ENCODE peak calls at places on chromosomes 3 and 15, in eight cellular contexts. K is CD8-positive, alpha-beta memory T cell; T is cardiac muscle cell; S is MM.1S; B is tibial artery; G is GM12865; I is pancreas; R is RWPE2. P is an unnamed sample.

GRCh38 chr3:155853214-155854146 is 747 bp downstream of the SLC33A1 start:
- DNase-seq in K (peak; percentile 20), T (peak; percentile 63), S (peak; percentile 44), B (peak; percentile 37), G (peak; percentile 61), I (peak; percentile 32), R (no peak), P (no peak)

GRCh38 chr15:62769604-62770003 is 272.9 kb upstream of the TPM1 start:
- DNase-seq in K (no peak), T (no peak), S (no peak), B (no peak), G (no peak), I (no peak), R (no peak), P (no peak)

GRCh38 chr15:71649894-71650293 is 160.5 kb upstream of the NR2E3 start:
- DNase-seq in K (no peak), T (no peak), S (no peak), B (no peak), G (peak; percentile 27), I (no peak), R (no peak), P (no peak)

GRCh38 chr15:44719293-44719999 is 8.1 kb downstream of the B2M start:
- DNase-seq in K (peak; percentile 39), T (no peak), S (peak; percentile 67), B (no peak), G (peak; percentile 95), I (no peak), R (no peak), P (peak; percentile 75)

GRCh38 chr3:173913985-173914421 is 516.5 kb downstream of the NLGN1 start:
- DNase-seq in K (no peak), T (no peak), S (no peak), B (no peak), G (no peak), I (no peak), R (no peak), P (peak; percentile 29)

GRCh38 chr3:105674437-105675065 is 194.3 kb downstream of the CBLB start:
- DNase-seq in K (no peak), T (peak; percentile 51), S (no peak), B (no peak), G (no peak), I (no peak), R (no peak), P (no peak)

GRCh38 chr15:95501865-95502264 is 828.6 kb upstream of the NR2F2 start:
- DNase-seq in K (no peak), T (no peak), S (no peak), B (no peak), G (no peak), I (no peak), R (no peak), P (no peak)

GRCh38 chr15:36323607-36324006 is 255.8 kb upstream of the CDIN1 start:
- DNase-seq in K (no peak), T (no peak), S (no peak), B (no peak), G (no peak), I (no peak), R (no peak), P (no peak)

GRCh38 chr3:149134560-149134959 is 5.1 kb downstream of the HPS3 start:
- DNase-seq in K (no peak), T (no peak), S (no peak), B (no peak), G (no peak), I (no peak), R (no peak), P (no peak)

GRCh38 chr15:29382862-29383261 is 113.2 kb upstream of the NSMCE3 start:
- DNase-seq in K (no peak), T (no peak), S (no peak), B (no peak), G (no peak), I (no peak), R (no peak), P (no peak)

GRCh38 chr15:27244047-27244446 is 273.1 kb downstream of the GABRG3 start:
- DNase-seq in K (no peak), T (no peak), S (peak; percentile 42), B (no peak), G (no peak), I (no peak), R (no peak), P (peak; percentile 32)

GRCh38 chr15:28913171-28913765 is 27.5 kb downstream of the APBA2 start:
- DNase-seq in K (no peak), T (no peak), S (no peak), B (no peak), G (no peak), I (no peak), R (peak; percentile 48), P (no peak)

GRCh38 chr15:29805043-29805707 is 17.1 kb downstream of the TJP1 start:
- DNase-seq in K (no peak), T (no peak), S (no peak), B (no peak), G (no peak), I (peak; percentile 21), R (no peak), P (no peak)

GRCh38 chr3:171904829-171905228 is 61.7 kb downstream of the TMEM212 start:
- DNase-seq in K (no peak), T (no peak), S (no peak), B (no peak), G (no peak), I (no peak), R (no peak), P (no peak)

GRCh38 chr3:18079062-18079461 is 336.6 kb upstream of the TBC1D5 start:
- DNase-seq in K (no peak), T (no peak), S (no peak), B (no peak), G (no peak), I (no peak), R (no peak), P (no peak)

GRCh38 chr3:142210608-142211007 is 14.8 kb downstream of the GK5 start:
- DNase-seq in K (no peak), T (no peak), S (no peak), B (no peak), G (no peak), I (no peak), R (no peak), P (no peak)

GRCh38 chr3:158808697-158809096 is 6.8 kb downstream of the MFSD1 start:
- DNase-seq in K (no peak), T (no peak), S (peak; percentile 84), B (no peak), G (no peak), I (no peak), R (no peak), P (peak; percentile 80)

GRCh38 chr3:175346573-175347356 is 487.6 kb downstream of the NAALADL2 start:
- DNase-seq in K (no peak), T (no peak), S (peak; percentile 98), B (peak; percentile 64), G (peak; percentile 76), I (no peak), R (peak; percentile 52), P (no peak)

GRCh38 chr3:79767194-79767952 is 425 bp downstream of the ROBO1 start:
- DNase-seq in K (no peak), T (peak; percentile 32), S (no peak), B (no peak), G (no peak), I (no peak), R (no peak), P (no peak)

GRCh38 chr15:85793641-85794597 is 806 bp downstream of the KLHL25 start:
- DNase-seq in K (peak; percentile 21), T (peak; percentile 60), S (peak; percentile 28), B (peak; percentile 33), G (peak; percentile 41), I (peak; percentile 40), R (no peak), P (no peak)

GRCh38 chr3:52452126-52452525 is 1.7 kb downstream of the TNNC1 start:
- DNase-seq in K (no peak), T (no peak), S (no peak), B (no peak), G (no peak), I (no peak), R (no peak), P (no peak)
- H3K4me3 ChIP-seq in K (no peak overlapping the region), T (peak overlapping the region; percentile 59), S (no peak overlapping the region), B (no peak overlapping the region), G (no peak overlapping the region), I (no peak overlapping the region), R (no peak overlapping the region), P (no peak overlapping the region)

GRCh38 chr3:178010306-178010705 is 525.9 kb upstream of the KCNMB2 start:
- DNase-seq in K (no peak), T (no peak), S (no peak), B (no peak), G (no peak), I (no peak), R (no peak), P (no peak)
- H3K4me3 ChIP-seq in K (no peak overlapping the region), T (no peak overlapping the region), S (no peak overlapping the region), B (no peak overlapping the region), G (no peak overlapping the region), I (no peak overlapping the region), R (no peak overlapping the region), P (no peak overlapping the region)

GRCh38 chr15:91264651-91265351 is 164.7 kb downstream of the SV2B start:
- DNase-seq in K (no peak), T (no peak), S (no peak), B (no peak), G (no peak), I (no peak), R (no peak), P (no peak)
- H3K4me3 ChIP-seq in K (no peak overlapping the region), T (no peak overlapping the region), S (no peak overlapping the region), B (peak overlapping the region; percentile 43), G (no peak overlapping the region), I (no peak overlapping the region), R (no peak overlapping the region), P (no peak overlapping the region)

DNA sequence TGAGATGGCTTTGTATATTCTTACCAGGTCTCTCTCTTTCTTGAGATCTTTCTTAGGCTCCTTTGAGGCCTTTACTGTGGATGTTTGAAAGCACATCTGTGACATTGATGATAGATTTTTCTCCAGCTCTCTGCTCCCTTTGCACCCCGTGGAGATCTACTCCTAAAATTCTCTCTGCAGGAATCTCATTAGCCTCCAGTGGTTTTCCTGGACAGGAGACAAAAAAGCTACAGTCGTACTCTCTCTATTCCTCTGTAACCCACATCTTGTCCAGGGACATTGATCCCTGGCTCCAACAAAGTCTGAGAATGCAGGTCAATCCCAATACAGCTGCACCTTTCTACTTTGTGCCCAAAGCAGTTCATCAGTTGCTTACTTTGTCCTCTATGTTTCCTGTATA is 68.2 kb downstream of the RBMS3 start:
- DNase-seq in K (no peak), T (no peak), S (no peak), B (no peak), G (no peak), I (no peak), R (no peak), P (no peak)
- H3K4me3 ChIP-seq in K (no peak overlapping the region), T (no peak overlapping the region), S (no peak overlapping the region), B (no peak overlapping the region), G (no peak overlapping the region), I (no peak overlapping the region), R (no peak overlapping the region), P (no peak overlapping the region)

DNA sequence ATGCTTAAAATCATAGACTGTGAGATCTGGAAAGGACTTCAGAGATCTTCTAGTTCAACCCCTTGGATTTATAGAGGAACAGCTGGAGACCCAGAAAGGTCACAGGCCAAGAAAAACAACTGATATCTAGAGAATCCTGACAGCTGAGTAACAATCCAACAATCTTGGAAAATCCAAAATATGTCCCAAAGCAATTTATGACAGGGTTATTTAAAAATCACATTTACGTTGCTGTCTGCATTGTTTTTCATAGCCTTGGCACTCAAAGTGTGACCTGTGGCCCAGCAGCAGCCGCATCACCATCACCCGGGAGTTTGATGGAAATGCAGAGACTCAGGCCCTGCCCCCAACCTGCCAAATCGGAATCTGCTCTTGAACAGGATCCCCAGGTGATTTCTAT is 78.8 kb downstream of the FBN1 start:
- DNase-seq in K (no peak), T (no peak), S (no peak), B (no peak), G (no peak), I (no peak), R (no peak), P (no peak)
- H3K4me3 ChIP-seq in K (no peak overlapping the region), T (no peak overlapping the region), S (no peak overlapping the region), B (no peak overlapping the region), G (no peak overlapping the region), I (no peak overlapping the region), R (no peak overlapping the region), P (no peak overlapping the region)

P was measured in Jurkat, Clone E6-1.